ENCODE peak calls at places on chromosomes 6 and 20, in six cellular contexts. H is esophagus squamous epithelium, V is A549, O is upper lobe of right lung, N is heart right ventricle, L is BJ. S is an unnamed sample.

GRCh38 chr6:41063884-41064285 is 8.3 kb downstream of the OARD1 start:
- DNase-seq in L (no peak), N (no peak), O (no peak), V (no peak), H (no peak), S (no peak)

GRCh38 chr6:169172435-169172834 is 81.2 kb downstream of the THBS2 start:
- DNase-seq in H (no peak), L (peak; percentile 79), O (no peak), V (no peak), N (no peak), S (no peak)

GRCh38 chr6:118216751-118217150 is 309.7 kb downstream of the SLC35F1 start:
- DNase-seq in L (no peak), N (no peak), H (no peak), O (no peak), V (no peak), S (no peak)

GRCh38 chr20:45305262-45305661 is 1.4 kb upstream of the RBPJL start:
- DNase-seq in O (no peak), N (no peak), H (no peak), L (no peak), V (no peak), S (no peak)

GRCh38 chr6:81950877-81951276 is 198.4 kb upstream of the TENT5A start:
- DNase-seq in H (no peak), V (no peak), L (peak; percentile 19), O (no peak), N (no peak), S (no peak)

GRCh38 chr6:169224185-169224695 is 29.4 kb downstream of the THBS2 start:
- DNase-seq in H (no peak), O (no peak), N (no peak), V (no peak), L (no peak), S (no peak)

GRCh38 chr20:32482251-32483220 is 102.6 kb downstream of the NOL4L start:
- DNase-seq in L (no peak), N (peak; percentile 60), H (no peak), O (peak; percentile 80), V (no peak), S (no peak)

GRCh38 chr6:37696220-37696840 is 1.4 kb downstream of the MDGA1 start:
- DNase-seq in V (no peak), L (no peak), N (peak; percentile 31), H (no peak), O (no peak), S (no peak)

GRCh38 chr20:63591147-63591533 is 17.1 kb upstream of the HELZ2 start:
- DNase-seq in V (no peak), N (no peak), L (no peak), O (no peak), H (no peak), S (no peak)

GRCh38 chr6:67412035-67412434 is 1223.0 kb upstream of the ADGRB3 start:
- DNase-seq in L (no peak), N (no peak), O (no peak), V (no peak), H (no peak), S (no peak)

GRCh38 chr6:147285087-147285855 is 81.1 kb downstream of the STXBP5 start:
- DNase-seq in N (no peak), L (no peak), O (no peak), V (peak; percentile 5), H (no peak), S (no peak)

GRCh38 chr6:53067307-53067706 is 2.1 kb downstream of the FBXO9 start:
- DNase-seq in N (no peak), V (no peak), L (no peak), H (no peak), O (no peak), S (no peak)

GRCh38 chr6:53066059-53066406 is 829 bp downstream of the FBXO9 start:
- DNase-seq in N (peak; percentile 52), O (peak; percentile 81), V (peak; percentile 15), H (no peak), L (no peak), S (no peak)

GRCh38 chr6:53064726-53065265 is 408 bp upstream of the FBXO9 start:
- DNase-seq in V (peak; percentile 85), H (peak; percentile 82), O (peak; percentile 98), L (peak; percentile 88), N (peak; percentile 94), S (peak; percentile 82)

GRCh38 chr6:53066874-53067273 is 1.7 kb downstream of the FBXO9 start:
- DNase-seq in N (no peak), V (no peak), H (no peak), O (no peak), L (no peak), S (no peak)

DNA sequence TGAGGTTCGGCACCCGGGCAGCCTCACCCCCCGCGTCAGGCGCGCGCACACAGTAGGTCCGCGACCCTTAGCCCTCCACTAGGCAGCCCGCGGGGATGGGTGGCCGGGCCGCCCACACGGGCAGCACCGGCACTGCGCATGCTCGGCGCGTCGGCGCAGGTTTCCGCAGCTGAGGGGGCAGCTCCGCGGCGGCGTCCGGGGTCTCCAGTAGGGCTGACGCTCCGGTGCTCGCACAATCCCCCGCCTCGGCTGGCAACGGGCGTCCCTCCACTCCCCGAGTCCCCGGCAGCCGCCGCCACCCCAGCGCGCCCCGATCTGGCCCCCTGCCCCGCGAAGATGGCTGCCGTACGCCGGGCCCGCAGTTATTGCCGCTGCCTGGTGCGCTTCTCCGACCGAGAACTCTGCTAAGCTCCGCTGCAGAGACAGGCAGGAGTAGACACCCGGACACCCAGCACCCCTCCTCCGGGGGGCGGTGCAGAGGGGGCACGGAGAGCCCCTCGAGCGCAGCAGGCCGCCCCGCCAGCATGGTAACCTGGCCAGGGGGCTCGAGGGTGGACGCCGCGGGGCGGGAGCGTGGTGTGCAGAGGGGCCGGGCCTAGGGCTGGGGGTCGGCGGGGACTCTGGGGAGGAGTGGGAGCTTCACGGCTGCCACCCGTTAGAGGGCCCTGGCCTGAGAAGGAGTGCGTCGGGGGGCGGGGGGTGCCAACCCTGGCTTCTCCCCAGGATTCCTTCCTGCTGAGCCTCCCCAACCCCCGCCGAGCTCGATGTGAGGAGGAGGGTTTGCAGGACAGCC is at the start of gene FBXO9:
- DNase-seq in H (peak; percentile 30), N (peak; percentile 83), V (peak; percentile 47), O (peak; percentile 89), L (no peak), S (no peak)
- TF ChIP-seq CTCF in H (no peak), N (no peak), V (no peak), O (no peak), L (no peak), S (no peak)

GRCh38 chr6:132114201-132114860 is 163.2 kb upstream of the CCN2 start:
- DNase-seq in V (no peak), N (no peak), O (no peak), L (no peak), H (no peak), S (no peak)

GRCh38 chr6:132118144-132118543 is 167.0 kb upstream of the CCN2 start:
- DNase-seq in V (no peak), N (no peak), H (no peak), L (no peak), O (no peak), S (no peak)

GRCh38 chr6:132115714-132116366 is 164.7 kb upstream of the CCN2 start:
- DNase-seq in V (no peak), N (no peak), L (no peak), H (no peak), O (no peak), S (no peak)
- H3K4me3 ChIP-seq in V (no peak overlapping the region), N (peak overlapping the region; percentile 26), L (no peak overlapping the region), H (peak overlapping the region; percentile 18), O (peak overlapping the region; percentile 42), S (no peak overlapping the region)

DNA sequence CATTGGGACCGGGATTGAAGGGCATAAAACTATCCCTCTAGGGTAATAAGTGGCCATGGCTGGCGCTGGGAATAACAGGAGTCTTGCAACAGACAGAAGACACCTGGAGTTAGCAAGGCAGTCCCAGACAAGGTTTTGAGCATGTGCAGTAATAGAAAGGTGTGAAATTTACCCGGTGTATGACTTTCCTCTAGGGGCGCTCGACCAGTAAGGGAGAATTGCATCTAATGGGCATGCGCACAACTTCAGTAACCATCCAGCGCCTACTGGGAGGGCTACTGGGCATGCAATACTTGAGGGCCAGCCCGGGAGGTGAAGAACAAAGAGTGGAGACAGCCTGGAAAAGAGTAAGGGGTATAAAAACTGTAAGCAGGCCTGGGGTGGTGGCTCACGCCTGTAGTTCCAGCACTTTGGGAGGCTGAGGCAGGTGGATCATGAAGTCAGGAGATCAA is 32.7 kb downstream of the SERPINB6 start:
- DNase-seq in N (no peak), V (peak; percentile 74), O (no peak), L (no peak), H (no peak), S (no peak)
- TF ChIP-seq CTCF in N (no peak), V (peak; percentile 41), O (no peak), L (no peak), H (no peak), S (no peak)

GRCh38 chr20:35661908-35662307 is 2.8 kb downstream of the CPNE1 start:
- DNase-seq in V (no peak), H (no peak), L (no peak), N (no peak), O (no peak), S (no peak)
- H3K4me3 ChIP-seq in V (peak overlapping the region; percentile 91), H (peak overlapping the region; percentile 91), L (no peak overlapping the region), N (peak overlapping the region; percentile 75), O (peak overlapping the region; percentile 90), S (peak overlapping the region; percentile 99)

GRCh38 chr6:16324184-16324583 is 85.8 kb downstream of the GMPR start:
- DNase-seq in N (no peak), L (no peak), V (no peak), H (no peak), O (no peak), S (no peak)

GRCh38 chr6:16321826-16322225 is 83.4 kb downstream of the GMPR start:
- DNase-seq in H (no peak), L (no peak), O (no peak), N (no peak), V (no peak), S (no peak)

GRCh38 chr6:16324622-16325225 is 86.3 kb downstream of the GMPR start:
- DNase-seq in O (no peak), N (no peak), H (no peak), L (no peak), V (no peak), S (no peak)

GRCh38 chr6:16321341-16321710 is 82.9 kb downstream of the GMPR start:
- DNase-seq in N (no peak), O (no peak), H (no peak), V (no peak), L (no peak), S (no peak)

GRCh38 chr6:16322666-16323312 is 84.4 kb downstream of the GMPR start:
- DNase-seq in O (no peak), L (peak; percentile 76), H (no peak), V (no peak), N (peak; percentile 49), S (no peak)
- TF ChIP-seq CTCF in O (no peak), L (no peak), H (no peak), V (no peak), N (no peak), S (no peak)

S was measured in AG04449.